ENCODE peak calls at places on chromosomes 2 and 18, in eight cellular contexts. H is SK-N-MC, L is AG04449, P is OCI-M1, K is ovary, B is adipocyte, J is choroid plexus epithelial cell, Z is fibroblast of the conjunctiva. D is an unnamed sample.

GRCh38 chr2:31253344-31254155 is 19.6 kb downstream of the EHD3 start:
- DNase-seq in H (no peak), L (no peak), P (no peak), K (no peak), B (no peak), J (no peak), Z (no peak), D (no peak)

GRCh38 chr2:120347387-120348010 is 1.6 kb downstream of the INHBB start:
- DNase-seq in H (no peak), L (no peak), P (no peak), K (no peak), B (peak), J (peak), Z (no peak), D (no peak)

GRCh38 chr2:41489638-41490037 is 558.2 kb upstream of the PKDCC start:
- DNase-seq in H (no peak), L (no peak), P (no peak), K (no peak), B (no peak), J (no peak), Z (no peak), D (no peak)

GRCh38 chr2:98605076-98605475 is 3.2 kb downstream of the COA5 start:
- DNase-seq in H (no peak), L (no peak), P (no peak), K (no peak), B (no peak), J (no peak), Z (no peak), D (no peak)

GRCh38 chr18:58785171-58785805 is 79.4 kb upstream of the ZNF532 start:
- DNase-seq in H (no peak), L (peak), P (no peak), K (peak), B (peak), J (peak), Z (no peak), D (no peak)

GRCh38 chr18:48018806-48019295 is 88.4 kb upstream of the SMAD2 start:
- DNase-seq in H (no peak), L (no peak), P (no peak), K (no peak), B (no peak), J (no peak), Z (no peak), D (no peak)

GRCh38 chr2:231689509-231689893 is 18.8 kb upstream of the PTMA start:
- DNase-seq in H (no peak), L (no peak), P (no peak), K (no peak), B (no peak), J (no peak), Z (no peak), D (no peak)

GRCh38 chr2:180848393-180848792 is 132.0 kb upstream of the UBE2E3 start:
- DNase-seq in H (no peak), L (no peak), P (no peak), K (no peak), B (no peak), J (no peak), Z (no peak), D (no peak)

GRCh38 chr18:39345321-39345720 is 1779.7 kb upstream of the CELF4 start:
- DNase-seq in H (peak), L (peak), P (no peak), K (no peak), B (peak), J (no peak), Z (no peak), D (no peak)